ENCODE peak calls at places on chromosomes 7 and 10, in seven cellular contexts. Z is H1, V is HepG2, F is GM12892, Y is GM12891, L is K562, M is SK-N-SH. I is an unnamed sample.

GRCh38 chr10:571643-572042 is 117.8 kb downstream of the DIP2C start:
- DNase-seq in Z (no peak), V (no peak), F (no peak), Y (no peak), L (no peak), M (no peak), I (no peak)

GRCh38 chr10:132320776-132321469 is 11.1 kb upstream of the LRRC27 start:
- DNase-seq in Z (no peak), V (no peak), F (no peak), Y (no peak), L (no peak), M (no peak), I (no peak)

GRCh38 chr7:158976849-158977593 is 120.7 kb downstream of the DYNC2I1 start:
- DNase-seq in Z (peak; percentile 57), V (peak; percentile 76), F (peak; percentile 57), Y (peak; percentile 72), L (peak; percentile 95), M (peak; percentile 93), I (peak; percentile 71)

GRCh38 chr10:114482480-114482879 is 78.2 kb upstream of the AFAP1L2 start:
- DNase-seq in Z (no peak), V (no peak), F (no peak), Y (no peak), L (no peak), M (peak; percentile 42), I (no peak)

GRCh38 chr7:13880789-13881188 is 108.7 kb downstream of the ETV1 start:
- DNase-seq in Z (no peak), V (no peak), F (no peak), Y (no peak), L (no peak), M (no peak), I (no peak)

GRCh38 chr10:21022821-21023220 is 125.7 kb upstream of the NEBL start:
- DNase-seq in Z (no peak), V (no peak), F (no peak), Y (no peak), L (no peak), M (no peak), I (no peak)

GRCh38 chr7:130048906-130049305 is 2.3 kb downstream of the ZC3HC1 start:
- DNase-seq in Z (no peak), V (no peak), F (no peak), Y (no peak), L (no peak), M (no peak), I (no peak)

GRCh38 chr10:124648738-124649137 is 95.4 kb downstream of the FAM53B start:
- DNase-seq in Z (no peak), V (no peak), F (no peak), Y (no peak), L (peak; percentile 85), M (peak; percentile 94), I (peak; percentile 33)

GRCh38 chr7:5139998-5140397 is 50.0 kb upstream of the WIPI2 start:
- DNase-seq in Z (no peak), V (peak; percentile 32), F (no peak), Y (no peak), L (peak; percentile 56), M (peak; percentile 81), I (peak; percentile 8)

GRCh38 chr7:69780377-69780776 is 182.1 kb downstream of the AUTS2 start:
- DNase-seq in Z (peak; percentile 61), V (no peak), F (no peak), Y (no peak), L (no peak), M (no peak), I (no peak)
- TF ChIP-seq TAF1 in Z (no peak), V (no peak), F (no peak), Y (no peak), L (no peak), M (no peak), I (no peak)

GRCh38 chr10:26112532-26112931 is 104.0 kb upstream of the GAD2 start:
- DNase-seq in Z (no peak), V (no peak), F (no peak), Y (no peak), L (no peak), M (no peak), I (no peak)
- TF ChIP-seq TAF1 in Z (no peak), V (no peak), F (no peak), Y (no peak), L (no peak), M (no peak), I (no peak)

DNA sequence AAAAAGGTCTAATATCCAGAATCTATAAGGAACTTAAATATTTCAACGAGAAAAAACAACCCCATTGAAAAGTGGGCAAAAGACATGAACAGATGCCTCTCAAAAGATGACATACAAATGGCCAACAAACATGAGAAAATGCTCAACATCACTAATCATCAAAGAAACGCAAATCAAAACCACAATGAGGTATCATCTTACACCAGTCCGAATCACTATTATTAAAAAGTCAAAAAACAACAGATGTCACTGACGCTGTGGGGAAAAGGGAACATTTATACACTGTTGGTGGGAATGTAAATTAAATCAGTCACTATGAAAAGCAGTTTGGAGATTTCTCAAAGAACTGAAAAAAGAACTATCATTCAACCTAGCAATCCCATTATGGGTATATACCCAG is 6.0 kb downstream of the VWDE start:
- DNase-seq in Z (no peak), V (no peak), F (no peak), Y (no peak), L (no peak), M (no peak), I (no peak)
- TF ChIP-seq TAF1 in Z (no peak), V (no peak), F (no peak), Y (no peak), L (no peak), M (no peak), I (no peak)

GRCh38 chr10:27779462-27779861 is 33.8 kb upstream of the MKX start:
- DNase-seq in Z (no peak), V (no peak), F (no peak), Y (no peak), L (no peak), M (no peak), I (no peak)

GRCh38 chr10:27784272-27784671 is 38.7 kb upstream of the MKX start:
- DNase-seq in Z (no peak), V (no peak), F (no peak), Y (no peak), L (no peak), M (no peak), I (no peak)

DNA sequence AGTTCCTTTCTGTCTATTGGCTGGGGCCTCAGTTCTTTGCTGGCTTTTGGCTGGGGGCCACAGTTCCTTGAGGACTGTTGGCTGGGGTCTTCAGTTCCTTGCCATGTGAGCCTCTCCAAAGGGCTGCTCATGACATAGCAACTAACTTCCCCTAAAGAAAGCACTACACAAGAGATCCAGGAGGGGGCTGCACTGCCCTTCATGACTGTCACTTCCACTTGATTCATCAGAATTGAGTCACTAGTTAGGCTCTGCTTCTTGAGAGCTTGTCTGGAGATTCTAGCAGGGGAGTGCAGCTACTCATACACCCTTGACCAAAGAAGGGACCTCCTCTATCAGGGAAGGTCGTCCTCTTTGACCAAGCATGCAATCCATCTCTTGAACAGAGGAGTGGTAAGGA is 38.0 kb upstream of the MKX start:
- DNase-seq in Z (peak; percentile 19), V (peak; percentile 23), F (no peak), Y (no peak), L (peak; percentile 6), M (no peak), I (no peak)
- TF ChIP-seq TAF1 in Z (no peak), V (no peak), F (no peak), Y (no peak), L (no peak), M (no peak), I (no peak)

GRCh38 chr7:40584667-40585433 is 450.0 kb downstream of the SUGCT start:
- DNase-seq in Z (no peak), V (no peak), F (no peak), Y (no peak), L (no peak), M (no peak), I (no peak)

GRCh38 chr7:40580776-40581175 is 446.0 kb downstream of the SUGCT start:
- DNase-seq in Z (no peak), V (no peak), F (no peak), Y (no peak), L (no peak), M (no peak), I (no peak)

GRCh38 chr7:40583653-40584424 is 449.0 kb downstream of the SUGCT start:
- DNase-seq in Z (no peak), V (peak; percentile 74), F (no peak), Y (no peak), L (no peak), M (no peak), I (no peak)

DNA sequence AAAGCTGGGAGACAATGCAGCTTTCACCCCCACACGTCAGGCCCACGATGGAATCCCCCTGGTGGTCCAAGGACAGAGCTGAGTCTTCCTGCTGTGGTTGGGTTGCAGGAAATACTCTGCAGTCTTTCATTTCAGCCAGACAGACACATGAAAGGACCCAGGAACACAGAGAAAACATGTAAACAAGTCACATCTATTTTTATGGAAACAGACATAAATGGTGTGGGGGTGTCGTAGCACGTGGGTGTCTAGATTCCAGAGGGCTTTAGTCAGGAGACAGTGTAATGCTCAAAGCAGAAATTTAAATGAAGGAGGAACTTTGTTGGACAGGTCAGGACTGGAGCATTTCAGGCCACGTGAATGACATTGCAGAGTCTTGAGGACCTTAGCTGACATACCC is 444.6 kb downstream of the SUGCT start:
- DNase-seq in Z (no peak), V (no peak), F (no peak), Y (no peak), L (no peak), M (no peak), I (no peak)
- TF ChIP-seq TAF1 in Z (no peak), V (no peak), F (no peak), Y (no peak), L (no peak), M (no peak), I (no peak)